ENCODE peak calls at places on chromosomes 4 and X, in five cellular contexts. X is CD8-positive, alpha-beta T cell; W is HepG2; Z is effector memory CD4-positive, alpha-beta T cell; Y is mammary epithelial cell. R is an unnamed sample.

GRCh38 chrX:149512225-149512885 is 7.2 kb upstream of the IDS start:
- DNase-seq in W (peak), Y (peak), Z (peak), X (no peak), R (peak)

GRCh38 chr4:141314627-141315026 is 93.9 kb downstream of the ZNF330 start:
- DNase-seq in Z (no peak), W (no peak), Y (no peak), X (no peak), R (no peak)

GRCh38 chr4:181939199-181939945 is 303.8 kb upstream of the TENM3 start:
- DNase-seq in W (no peak), X (no peak), Y (peak), Z (no peak), R (no peak)

GRCh38 chrX:34868633-34869032 is 74.0 kb upstream of the FAM47B start:
- DNase-seq in Z (no peak), Y (no peak), W (no peak), X (no peak), R (no peak)

GRCh38 chr4:156971623-156972369 is at the start of gene PDGFC:
- DNase-seq in Z (no peak), Y (peak), W (peak), X (no peak), R (peak)

GRCh38 chr4:109072595-109072994 is 229.9 kb downstream of the COL25A1 start:
- DNase-seq in W (no peak), X (no peak), Y (peak), Z (no peak), R (no peak)

GRCh38 chrX:64975491-64975890 is 759 bp downstream of the ZC4H2 start:
- DNase-seq in Y (peak), X (no peak), W (peak), Z (peak), R (peak)

GRCh38 chr4:6154875-6155274 is 45.5 kb downstream of the JAKMIP1 start:
- DNase-seq in Z (no peak), X (no peak), W (no peak), Y (no peak), R (no peak)

GRCh38 chr4:67651536-67651935 is 49.4 kb downstream of the UBA6 start:
- DNase-seq in Y (no peak), W (no peak), Z (no peak), X (no peak), R (no peak)

GRCh38 chr4:144894525-144894924 is 203.5 kb downstream of the ANAPC10 start:
- DNase-seq in Z (no peak), X (no peak), Y (peak), W (no peak), R (no peak)

GRCh38 chr4:10727140-10727880 is 42.7 kb upstream of the CLNK start:
- DNase-seq in X (no peak), Y (no peak), Z (no peak), W (no peak), R (no peak)

GRCh38 chr4:134544303-134544761 is 342.7 kb upstream of the PABPC4L start:
- DNase-seq in W (no peak), X (no peak), Z (no peak), Y (no peak), R (no peak)

GRCh38 chr4:22921891-22922290 is 229.2 kb downstream of the GBA3 start:
- DNase-seq in W (no peak), Z (no peak), X (no peak), Y (no peak), R (no peak)

GRCh38 chr4:121784975-121785374 is 16.1 kb upstream of the EXOSC9 start:
- DNase-seq in W (no peak), X (no peak), Y (peak), Z (no peak), R (no peak)

GRCh38 chr4:2046031-2046961 is 12.8 kb upstream of the NAT8L start:
- DNase-seq in W (no peak), X (no peak), Z (no peak), Y (no peak), R (no peak)

GRCh38 chr4:181061787-181062186 is 1181.4 kb upstream of the TENM3 start:
- DNase-seq in X (no peak), W (no peak), Y (no peak), Z (no peak), R (no peak)

GRCh38 chrX:42855262-42855661 is 77.3 kb upstream of the PPP1R2C start:
- DNase-seq in Y (no peak), W (no peak), X (no peak), Z (no peak), R (no peak)

GRCh38 chr4:25915359-25915716 is 1.3 kb downstream of the SMIM20 start:
- DNase-seq in Z (no peak), W (no peak), X (no peak), Y (no peak), R (no peak)

GRCh38 chrX:132401935-132402334 is 86.9 kb downstream of the MBNL3 start:
- DNase-seq in Y (peak), X (no peak), Z (no peak), W (peak), R (no peak)

GRCh38 chr4:127632420-127633403 is at the start of gene INTU:
- DNase-seq in Z (no peak), W (peak), X (no peak), Y (peak), R (peak)

GRCh38 chrX:130669233-130669632 is 233.8 kb downstream of the ENOX2 start:
- DNase-seq in Y (peak), Z (no peak), W (no peak), X (no peak), R (no peak)

GRCh38 chrX:21926116-21926515 is 14.4 kb upstream of the SMS start:
- DNase-seq in Y (no peak), X (no peak), Z (no peak), W (no peak), R (no peak)
- H3K4me3 ChIP-seq in Y (no peak), X (no peak), Z (no peak), W (no peak), R (no peak)

GRCh38 chr4:3796960-3797359 is 30.8 kb downstream of the ADRA2C start:
- DNase-seq in X (no peak), Z (no peak), W (no peak), Y (no peak), R (no peak)

GRCh38 chr4:3799496-3799895 is 33.3 kb downstream of the ADRA2C start:
- DNase-seq in Z (no peak), Y (no peak), W (no peak), X (no peak), R (no peak)

GRCh38 chr4:3801521-3801920 is 35.3 kb downstream of the ADRA2C start:
- DNase-seq in Y (no peak), W (no peak), Z (no peak), X (no peak), R (no peak)

GRCh38 chr4:3800351-3800750 is 34.2 kb downstream of the ADRA2C start:
- DNase-seq in Z (no peak), W (no peak), Y (no peak), X (no peak), R (no peak)

GRCh38 chr4:3797831-3798500 is 31.8 kb downstream of the ADRA2C start:
- DNase-seq in W (no peak), X (no peak), Z (no peak), Y (no peak), R (no peak)
- H3K27ac ChIP-seq in W (no peak), X (no peak), Z (no peak), Y (no peak), R (no peak)

DNA sequence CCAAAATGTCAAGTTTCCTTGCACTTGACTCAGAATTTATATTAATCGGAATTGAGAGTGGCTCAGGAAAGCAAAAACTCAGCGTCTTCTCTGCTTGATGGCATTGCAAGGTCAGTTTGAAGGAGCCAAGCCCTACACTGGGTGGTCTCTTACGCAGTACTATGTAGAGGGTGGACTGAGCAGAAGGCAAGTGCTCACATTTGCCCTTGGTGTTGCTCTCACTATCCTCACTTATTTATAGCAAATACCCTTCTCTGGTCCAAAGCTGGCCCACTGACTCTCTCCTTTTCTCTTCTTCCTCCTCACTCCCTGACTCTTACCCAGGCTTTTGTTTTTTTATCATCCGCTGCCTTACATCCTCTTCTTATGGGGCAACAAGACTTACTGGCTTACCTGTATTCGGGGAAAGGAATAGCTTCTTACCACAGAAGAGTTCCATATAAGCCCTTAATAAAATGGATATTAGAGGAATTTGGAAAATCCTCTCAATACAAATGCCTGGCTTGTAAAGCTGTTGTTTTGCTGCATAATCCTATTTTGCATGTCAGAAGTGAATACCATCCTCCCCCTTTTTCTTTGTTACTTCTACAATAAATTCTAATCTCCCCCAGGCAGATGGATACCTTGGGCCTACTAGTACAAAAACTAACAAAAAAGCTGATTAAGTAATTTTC is 24.8 kb upstream of the GATB start:
- DNase-seq in Y (no peak), X (no peak), Z (no peak), W (no peak), R (no peak)
- H3K4me3 ChIP-seq in Y (no peak), X (no peak), Z (no peak), W (no peak), R (no peak)

GRCh38 chr4:185721190-185721948 is 90.6 kb downstream of the SORBS2 start:
- DNase-seq in Y (no peak), Z (no peak), W (peak), X (no peak), R (no peak)
- H3K27ac ChIP-seq in Y (no peak), Z (no peak), W (peak), X (no peak), R (no peak)

DNA sequence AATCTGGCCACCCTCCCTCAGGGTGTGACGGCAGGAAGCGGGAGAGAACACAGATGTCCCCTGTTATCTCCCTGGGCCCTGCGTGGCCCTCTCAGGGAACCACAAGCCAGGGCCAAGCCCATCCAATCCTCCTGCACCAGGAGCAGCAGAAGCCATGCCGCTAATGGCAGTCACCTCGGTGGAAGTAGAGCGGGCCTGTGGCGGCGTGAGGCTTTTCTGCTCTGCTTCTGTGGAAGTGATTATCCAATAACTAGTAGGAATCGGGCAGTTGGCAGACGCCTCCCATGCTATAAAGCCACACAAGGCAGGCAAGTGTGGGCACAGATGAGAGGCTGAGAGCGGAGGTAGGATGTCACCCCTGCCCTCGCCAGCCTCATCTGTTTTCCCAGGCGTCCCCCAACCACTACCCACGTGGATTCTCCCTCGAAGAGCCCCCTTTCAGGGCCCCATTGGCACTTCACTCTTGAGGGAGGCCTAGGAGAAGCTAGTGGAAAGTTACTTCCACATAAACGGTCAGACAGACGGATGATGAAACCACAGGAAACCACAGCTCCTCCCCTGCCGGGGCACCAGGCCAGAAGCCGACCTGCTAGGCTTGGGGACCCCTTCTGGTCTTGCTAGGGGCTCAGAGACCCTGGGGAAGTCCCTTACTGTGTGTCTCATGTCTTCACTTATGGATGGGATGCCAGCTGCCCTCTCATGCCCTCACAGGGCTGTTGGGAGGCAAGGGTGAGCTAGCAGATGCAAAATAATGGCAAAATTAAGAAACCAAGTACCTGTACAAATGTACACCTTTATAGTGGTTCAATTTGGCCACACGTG is 18.8 kb upstream of the TMSB4X start:
- DNase-seq in W (peak), X (peak), Y (peak), Z (peak), R (no peak)
- H3K4me3 ChIP-seq in W (no peak), X (peak), Y (no peak), Z (peak), R (no peak)

GRCh38 chr4:184384810-184385557 is 89.4 kb downstream of the IRF2 start:
- DNase-seq in X (no peak), W (no peak), Z (no peak), Y (peak), R (peak)
- H3K27ac ChIP-seq in X (no peak), W (peak), Z (no peak), Y (peak), R (peak)

DNA sequence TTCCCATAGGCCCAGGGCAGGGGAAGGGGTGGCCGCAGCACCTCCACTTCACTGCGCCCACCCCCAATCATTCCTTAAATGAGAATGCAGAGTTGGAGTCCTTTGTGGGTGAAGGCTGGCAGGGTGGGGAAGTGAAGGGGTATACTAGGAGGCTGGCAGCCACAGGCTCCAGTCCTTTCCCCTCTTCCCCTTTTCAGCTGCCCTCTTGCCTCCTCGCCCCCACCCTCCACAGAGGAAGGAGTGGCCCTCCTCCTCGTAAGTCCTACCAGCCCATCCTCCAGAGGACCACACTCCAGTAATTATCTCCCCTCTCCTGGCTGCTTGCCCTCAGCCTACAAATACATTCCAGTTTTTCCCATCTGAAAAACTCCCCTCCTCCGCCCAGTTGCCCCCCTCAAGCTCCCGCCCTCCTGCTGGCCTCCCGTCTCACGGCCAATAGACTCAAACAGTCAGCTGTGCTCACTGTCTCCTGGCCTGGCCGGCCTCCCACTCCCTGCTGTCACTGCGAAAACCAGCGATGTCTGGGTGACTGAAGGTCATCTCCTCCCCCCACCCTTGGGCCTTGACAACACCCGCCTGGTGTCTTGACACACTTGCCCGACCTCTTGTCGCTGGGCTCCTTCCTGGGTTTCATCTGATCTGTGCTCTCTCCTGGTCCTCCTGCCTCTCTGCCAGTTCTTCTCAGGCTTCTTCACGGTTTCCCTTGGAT is 38.8 kb downstream of the EFNB1 start:
- DNase-seq in Z (no peak), W (no peak), X (no peak), Y (no peak), R (peak)
- H3K4me3 ChIP-seq in Z (no peak), W (no peak), X (no peak), Y (no peak), R (no peak)

DNA sequence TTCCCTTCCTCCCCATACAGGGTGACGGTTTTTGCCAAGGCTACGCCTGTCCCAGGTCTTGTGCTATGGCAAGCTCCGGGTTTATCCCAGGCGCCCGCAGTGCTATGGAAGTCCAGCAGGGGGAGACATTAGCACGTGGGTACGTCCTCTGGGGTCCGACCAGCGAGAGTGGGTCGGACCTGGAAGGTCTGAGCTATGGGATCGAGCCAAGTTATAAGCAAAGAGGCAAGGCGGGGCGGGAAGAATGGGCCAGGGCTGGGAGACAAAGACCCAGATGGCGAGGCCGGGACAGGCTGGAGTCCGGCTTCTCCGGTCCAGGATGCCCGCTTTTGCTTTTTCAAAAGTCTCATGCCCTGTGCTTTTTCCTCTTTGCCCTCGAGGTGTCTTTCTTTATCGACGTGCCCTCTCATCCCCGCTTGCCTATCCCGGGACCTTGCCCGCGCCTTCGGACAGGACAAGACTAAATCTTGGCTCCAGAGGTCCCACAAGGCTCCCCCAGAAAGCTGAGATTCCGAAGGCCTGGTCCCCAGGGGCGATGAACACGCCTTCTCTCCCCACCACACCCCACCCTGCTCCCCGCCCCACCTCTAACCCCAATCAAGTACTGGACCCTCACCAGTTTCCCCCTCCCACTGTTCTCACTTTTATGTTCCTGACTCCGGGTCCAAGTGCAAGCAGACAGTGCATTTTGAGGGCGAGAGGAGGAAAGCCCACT is 816 bp upstream of the EFNB1 start:
- DNase-seq in X (peak), W (peak), Y (peak), Z (peak), R (peak)
- H3K27ac ChIP-seq in X (peak), W (no peak), Y (peak), Z (no peak), R (peak)

GRCh38 chrX:2610246-2611170 is 80.6 kb upstream of the CD99 start:
- DNase-seq in W (no peak), Z (no peak), Y (no peak), X (no peak), R (peak)
- H3K4me3 ChIP-seq in W (peak), Z (peak), Y (peak), X (no peak), R (no peak)